ENCODE peak calls at places on chromosome 3, in four cellular contexts. F, A, V and H are unnamed samples.
A peak's percentile ranks its signal among the peaks of the same experiment; 100 is the strongest.

GRCh38 chr3:189512039-189512438 is 119.2 kb upstream of the TP63 start:
- DNase-seq in F (no peak), A (no peak), V (no peak), H (no peak)

GRCh38 chr3:27219127-27219860 is 149.9 kb downstream of the NEK10 start:
- DNase-seq in F (no peak), A (peak; percentile 59), V (no peak), H (no peak)

GRCh38 chr3:158264894-158265293 is 155.0 kb downstream of the RSRC1 start:
- DNase-seq in F (no peak), A (no peak), V (no peak), H (no peak)

GRCh38 chr3:115074502-115074901 is 72.6 kb downstream of the ZBTB20 start:
- DNase-seq in F (no peak), A (peak; percentile 5), V (no peak), H (no peak)

GRCh38 chr3:17481116-17481515 is 261.3 kb downstream of the TBC1D5 start:
- DNase-seq in F (no peak), A (no peak), V (no peak), H (no peak)

GRCh38 chr3:145857956-145858355 is 303.0 kb downstream of the PLOD2 start:
- DNase-seq in F (no peak), A (no peak), V (no peak), H (no peak)

GRCh38 chr3:126448141-126448892 is 27.4 kb downstream of the ZXDC start:
- DNase-seq in F (no peak), A (no peak), V (no peak), H (no peak)

GRCh38 chr3:12513694-12514446 is 29.6 kb downstream of the TSEN2 start:
- DNase-seq in F (no peak), A (no peak), V (no peak), H (no peak)

GRCh38 chr3:129211772-129212171 is 28.1 kb upstream of the CNBP start:
- DNase-seq in F (peak; percentile 79), A (peak; percentile 74), V (no peak), H (no peak)

GRCh38 chr3:59433546-59433945 is 383.7 kb upstream of the CFAP20DC start:
- DNase-seq in F (no peak), A (no peak), V (no peak), H (no peak)

GRCh38 chr3:183185696-183186095 is 23.2 kb upstream of the LAMP3 start:
- DNase-seq in F (no peak), A (peak; percentile 94), V (peak; percentile 59), H (no peak)

GRCh38 chr3:153130312-153130977 is 31.6 kb upstream of the RAP2B start:
- DNase-seq in F (no peak), A (peak; percentile 66), V (no peak), H (no peak)

GRCh38 chr3:13214847-13215472 is 141.7 kb upstream of the IQSEC1 start:
- DNase-seq in F (no peak), A (no peak), V (no peak), H (no peak)

GRCh38 chr3:44339181-44339741 is 695 bp downstream of the TCAIM start:
- DNase-seq in F (no peak), A (peak; percentile 32), V (no peak), H (no peak)

GRCh38 chr3:30751610-30752299 is 142.7 kb downstream of the GADL1 start:
- DNase-seq in F (no peak), A (peak; percentile 73), V (peak; percentile 15), H (peak; percentile 34)

GRCh38 chr3:165852150-165852549 is 14.9 kb upstream of the BCHE start:
- DNase-seq in F (no peak), A (no peak), V (no peak), H (no peak)

GRCh38 chr3:72938471-72939265 is 50.8 kb downstream of the GXYLT2 start:
- DNase-seq in F (peak; percentile 70), A (peak; percentile 57), V (peak; percentile 97), H (peak; percentile 59)

GRCh38 chr3:132399054-132399929 is 18.0 kb upstream of the DNAJC13 start:
- DNase-seq in F (no peak), A (peak; percentile 60), V (no peak), H (peak; percentile 69)

GRCh38 chr3:53083496-53083895 is 37.6 kb upstream of the SFMBT1 start:
- DNase-seq in F (no peak), A (no peak), V (peak; percentile 59), H (peak; percentile 14)